ENCODE peak calls at places on chromosomes 1 and 21, in seven cellular contexts. F is kidney epithelial cell, I is GM12865, P is EH, E is fibroblast of villous mesenchyme, U is transverse colon, A is Calu3. T is an unnamed sample.

GRCh38 chr1:53552146-53552940 is 93.1 kb downstream of the DMRTB1 start:
- DNase-seq in F (no peak), U (no peak), I (no peak), E (no peak), A (no peak), P (peak), T (no peak)

GRCh38 chr1:8821084-8821483 is 3.6 kb upstream of the RERE start:
- DNase-seq in U (no peak), A (no peak), F (no peak), E (no peak), P (no peak), I (no peak), T (no peak)

GRCh38 chr1:43056981-43057391 is 98.3 kb upstream of the SLC2A1 start:
- DNase-seq in I (no peak), A (no peak), F (no peak), P (peak), U (no peak), E (peak), T (no peak)

GRCh38 chr1:30698401-30698981 is 24.9 kb downstream of the MATN1 start:
- DNase-seq in U (no peak), P (no peak), I (no peak), E (no peak), A (no peak), F (no peak), T (no peak)

GRCh38 chr1:80218112-80218511 is 1211.6 kb upstream of the ADGRL4 start:
- DNase-seq in A (peak), E (peak), P (peak), F (peak), I (peak), U (no peak), T (peak)

GRCh38 chr21:33490991-33491372 is 534 bp downstream of the DNAJC28 start:
- DNase-seq in I (no peak), P (no peak), F (no peak), A (no peak), E (no peak), U (no peak), T (no peak)

GRCh38 chr21:44593598-44594405 is 1.5 kb upstream of the KRTAP10-6 start:
- DNase-seq in I (no peak), U (no peak), F (no peak), A (no peak), E (peak), P (peak), T (no peak)

GRCh38 chr1:184504695-184505338 is 118.0 kb downstream of the C1orf21 start:
- DNase-seq in U (no peak), I (no peak), F (no peak), A (no peak), E (no peak), P (no peak), T (no peak)

GRCh38 chr21:22224261-22224660 is 1226.1 kb downstream of the NCAM2 start:
- DNase-seq in A (no peak), U (no peak), E (no peak), F (no peak), P (no peak), I (peak), T (no peak)

GRCh38 chr1:8222789-8223188 is 95.1 kb upstream of the SLC45A1 start:
- DNase-seq in U (no peak), E (no peak), A (no peak), F (no peak), P (no peak), I (no peak), T (no peak)

GRCh38 chr21:31975491-31975890 is 102.7 kb downstream of the HUNK start:
- DNase-seq in I (no peak), E (no peak), A (no peak), U (no peak), F (no peak), P (no peak), T (no peak)

GRCh38 chr1:63909511-63909910 is 135.7 kb downstream of the ROR1 start:
- DNase-seq in I (no peak), P (no peak), F (no peak), U (no peak), E (no peak), A (no peak), T (no peak)

GRCh38 chr1:157154940-157155514 is 16.8 kb upstream of the ETV3 start:
- DNase-seq in U (peak), E (peak), A (peak), I (no peak), F (no peak), P (peak), T (no peak)

GRCh38 chr1:18035145-18035544 is 72.5 kb upstream of the IGSF21 start:
- DNase-seq in E (no peak), U (no peak), I (no peak), F (no peak), P (no peak), A (no peak), T (peak)

GRCh38 chr1:58805716-58806571 is 22.1 kb upstream of the JUN start:
- DNase-seq in I (peak), P (no peak), U (no peak), A (no peak), E (no peak), F (no peak), T (peak)

GRCh38 chr1:86906419-86906818 is 7.5 kb downstream of the SELENOF start:
- DNase-seq in A (no peak), U (peak), F (no peak), P (peak), E (peak), I (no peak), T (no peak)

GRCh38 chr1:57157818-57158606 is 192.2 kb upstream of the C8B start:
- DNase-seq in E (no peak), F (no peak), I (no peak), U (no peak), P (no peak), A (no peak), T (no peak)

GRCh38 chr1:192489748-192490147 is 85.8 kb upstream of the RGS1 start:
- DNase-seq in E (peak), A (peak), I (peak), U (peak), P (peak), F (peak), T (peak)

GRCh38 chr1:118947003-118947765 is 41.0 kb downstream of the TBX15 start:
- DNase-seq in I (no peak), P (peak), F (no peak), E (no peak), A (no peak), U (no peak), T (no peak)

GRCh38 chr1:3249846-3250501 is 181.0 kb downstream of the PRDM16 start:
- DNase-seq in U (peak), I (no peak), P (no peak), F (no peak), A (no peak), E (no peak), T (no peak)

GRCh38 chr1:186994816-186995361 is 166.1 kb downstream of the PLA2G4A start:
- DNase-seq in F (no peak), I (peak), E (no peak), A (no peak), U (no peak), P (no peak), T (no peak)

GRCh38 chr1:206700445-206701036 is 15.8 kb downstream of the MAPKAPK2 start:
- DNase-seq in P (no peak), F (no peak), U (no peak), I (no peak), E (peak), A (no peak), T (no peak)

GRCh38 chr21:45869121-45870007 is 112.2 kb upstream of the COL6A1 start:
- DNase-seq in F (no peak), U (no peak), A (no peak), I (no peak), E (peak), P (peak), T (no peak)

GRCh38 chr1:19582318-19582717 is 61.8 kb upstream of the NBL1 start:
- DNase-seq in P (peak), U (peak), I (peak), A (peak), E (no peak), F (no peak), T (peak)

T was measured in Karpas-422.